ENCODE peak calls at places on chromosomes 7 and 10, in five cellular contexts. V is kidney, R is NT2/D1, O is HCT116, Y is H9. L is an unnamed sample.

GRCh38 chr7:45112648-45113047 is 1.2 kb upstream of the TBRG4 start:
- DNase-seq in V (no peak), R (no peak), O (no peak), Y (no peak), L (no peak)

GRCh38 chr7:115593111-115593510 is 437.5 kb downstream of the TFEC start:
- DNase-seq in V (no peak), R (no peak), O (no peak), Y (no peak), L (peak; percentile 24)

GRCh38 chr7:19026888-19027287 is 90.5 kb downstream of the TWIST1 start:
- DNase-seq in V (no peak), R (no peak), O (no peak), Y (no peak), L (peak; percentile 70)

GRCh38 chr7:31316876-31317275 is 23.6 kb downstream of the NEUROD6 start:
- DNase-seq in V (no peak), R (no peak), O (no peak), Y (no peak), L (no peak)

GRCh38 chr10:17527530-17528146 is 73.2 kb upstream of the ST8SIA6 start:
- DNase-seq in V (no peak), R (peak; percentile 43), O (no peak), Y (peak; percentile 31), L (peak; percentile 89)

GRCh38 chr10:45460235-45460878 is 86.3 kb downstream of the ALOX5 start:
- DNase-seq in V (no peak), R (no peak), O (no peak), Y (no peak), L (no peak)

GRCh38 chr10:123669901-123670300 is 3.7 kb downstream of the GPR26 start:
- DNase-seq in V (no peak), R (no peak), O (no peak), Y (no peak), L (peak; percentile 37)

GRCh38 chr10:35466170-35466569 is 129.9 kb downstream of the CCNY start:
- DNase-seq in V (no peak), R (no peak), O (no peak), Y (no peak), L (no peak)

GRCh38 chr7:124942405-124942804 is 12.8 kb upstream of the POT1 start:
- DNase-seq in V (no peak), R (no peak), O (no peak), Y (no peak), L (no peak)

GRCh38 chr7:130397056-130397455 is 16.8 kb downstream of the CPA1 start:
- DNase-seq in V (no peak), R (no peak), O (no peak), Y (no peak), L (no peak)

GRCh38 chr10:63611078-63611477 is 89.9 kb downstream of the REEP3 start:
- DNase-seq in V (no peak), R (no peak), O (no peak), Y (no peak), L (no peak)

GRCh38 chr10:121580276-121581116 is 17.7 kb downstream of the FGFR2 start:
- DNase-seq in V (no peak), R (peak; percentile 84), O (no peak), Y (peak; percentile 93), L (no peak)

DNA sequence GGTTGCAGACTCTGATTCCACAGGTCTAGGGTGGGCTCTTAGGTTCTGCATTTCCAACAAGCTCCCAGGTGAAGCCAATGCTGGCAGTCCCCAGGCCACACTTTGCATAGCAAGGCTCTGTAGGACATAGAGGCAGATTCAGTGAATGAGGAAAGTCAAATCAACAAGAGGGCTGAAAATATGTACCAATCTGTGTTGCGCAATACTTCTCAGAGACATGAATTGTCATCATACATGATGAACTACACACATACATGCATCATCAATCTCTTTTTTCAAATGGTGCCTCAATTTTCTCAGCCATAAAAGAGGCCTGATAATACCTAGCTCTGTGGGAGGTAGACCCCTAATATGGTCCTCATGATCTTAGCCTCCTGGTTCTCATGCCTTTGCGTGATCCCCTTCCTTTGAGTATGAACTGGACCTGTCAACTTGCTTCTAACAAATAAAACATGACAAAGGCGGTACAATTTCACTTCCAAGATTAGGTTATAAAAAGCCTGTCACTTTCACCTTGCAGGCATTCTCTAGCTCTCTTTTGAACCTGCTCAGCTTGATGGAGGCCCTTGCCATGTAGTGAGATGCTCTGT is 49.0 kb downstream of the PIK3CG start:
- DNase-seq in V (no peak), R (no peak), O (no peak), Y (no peak), L (no peak)
- H3K4me1 ChIP-seq in V (no peaks in the 10 kb centered on the region), R (no peaks in the 10 kb centered on the region), O (no peaks in the 10 kb centered on the region), Y (no peaks in the 10 kb centered on the region), L (peaks cover 4% of the 10 kb centered on the region)

DNA sequence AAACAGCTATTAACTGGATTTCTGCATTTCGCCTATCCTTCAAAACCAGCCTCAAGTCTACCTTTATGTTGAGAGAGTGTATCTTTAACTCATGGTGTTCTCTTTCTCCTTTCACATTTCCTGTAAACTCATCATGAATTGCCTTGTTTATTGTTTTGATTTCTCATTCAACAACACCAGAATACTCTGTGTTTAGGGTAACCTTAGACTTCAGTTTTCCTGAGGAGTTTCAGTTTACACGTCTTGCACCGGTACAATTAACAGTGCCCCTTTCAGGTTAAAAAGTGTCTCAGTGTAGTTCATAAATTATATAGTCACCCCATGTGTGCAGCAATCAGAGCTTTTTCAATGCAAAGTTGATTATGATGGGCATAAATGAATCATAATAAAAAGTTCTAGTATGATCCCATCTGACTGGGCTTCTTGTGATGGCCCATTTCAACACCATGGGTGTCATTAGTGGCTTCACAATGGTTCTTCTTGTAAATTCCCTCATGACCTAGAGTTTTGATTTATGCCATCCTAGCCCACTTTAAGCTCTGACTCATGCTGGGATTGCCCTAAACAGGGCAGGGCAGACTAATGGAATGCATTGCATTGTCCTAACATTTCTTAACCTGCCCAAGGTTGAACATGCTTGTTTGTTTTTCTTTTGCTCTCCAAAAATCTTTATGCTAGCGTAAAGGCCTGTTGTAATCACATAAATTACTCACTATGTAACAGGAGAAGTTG is 22.0 kb downstream of the ITGB8 start:
- DNase-seq in V (no peak), R (no peak), O (peak; percentile 82), Y (no peak), L (peak; percentile 47)
- H3K9ac ChIP-seq in V (no peak overlapping the region), R (no peak overlapping the region), O (peak overlapping the region; percentile 34), Y (no peak overlapping the region), L (peak overlapping the region; percentile 46)

DNA sequence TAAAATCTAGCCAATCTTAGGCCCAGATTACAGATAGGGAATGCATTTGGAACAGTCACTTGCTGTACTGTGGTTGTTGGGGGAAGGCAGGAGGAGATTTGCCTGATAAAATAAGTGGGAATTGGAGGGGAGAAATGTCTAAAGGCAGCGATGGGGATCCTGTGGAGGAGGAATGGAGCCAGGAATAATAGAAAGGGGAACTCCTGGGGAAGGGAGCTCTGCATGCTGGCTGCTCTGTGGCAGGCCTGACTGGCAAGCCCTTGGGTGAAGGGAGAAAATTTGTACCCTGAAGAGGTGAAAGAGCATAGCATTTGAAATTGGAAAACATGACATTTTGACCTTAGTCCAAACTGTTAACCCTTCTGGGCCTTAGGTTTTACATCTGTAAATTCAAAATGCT is 13.7 kb downstream of the MMP21 start:
- DNase-seq in V (no peak), R (no peak), O (no peak), Y (no peak), L (no peak)
- H3K9me3 ChIP-seq in V (no peaks in the 10 kb centered on the region), R (no peaks in the 10 kb centered on the region), O (no peaks in the 10 kb centered on the region), Y (no peaks in the 10 kb centered on the region), L (no peaks in the 10 kb centered on the region)

GRCh38 chr10:125448596-125448995 is 234.4 kb downstream of the TEX36 start:
- DNase-seq in V (no peak), R (peak; percentile 30), O (peak; percentile 62), Y (peak; percentile 79), L (no peak)

GRCh38 chr10:125450218-125450617 is 232.7 kb downstream of the TEX36 start:
- DNase-seq in V (no peak), R (no peak), O (no peak), Y (no peak), L (no peak)

GRCh38 chr10:125449571-125449970 is 233.4 kb downstream of the TEX36 start:
- DNase-seq in V (no peak), R (no peak), O (no peak), Y (no peak), L (no peak)

GRCh38 chr10:125455855-125456254 is 227.1 kb downstream of the TEX36 start:
- DNase-seq in V (no peak), R (no peak), O (no peak), Y (no peak), L (no peak)

DNA sequence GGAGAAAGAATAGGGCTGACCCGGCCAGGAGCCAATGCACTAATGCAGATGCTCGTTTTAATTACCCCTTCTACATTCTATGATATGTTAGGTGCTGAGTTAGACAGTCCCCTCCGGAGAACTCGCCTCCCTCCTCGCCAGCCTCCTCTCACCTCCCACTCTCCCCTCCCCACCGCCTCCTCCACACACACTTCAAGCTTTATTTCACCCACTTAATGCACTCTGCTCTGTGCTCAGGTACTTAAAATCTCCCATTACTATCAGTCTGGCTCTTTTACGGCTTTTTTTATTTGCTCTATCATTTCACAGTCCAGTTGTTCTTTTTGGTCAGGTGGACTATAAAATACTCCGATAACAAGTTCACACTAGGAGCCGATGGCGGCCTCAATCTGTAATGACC is 231.6 kb downstream of the TEX36 start:
- DNase-seq in V (no peak), R (no peak), O (no peak), Y (no peak), L (no peak)
- H3K4me1 ChIP-seq in V (no peaks in the 10 kb centered on the region), R (no peaks in the 10 kb centered on the region), O (no peaks in the 10 kb centered on the region), Y (no peaks in the 10 kb centered on the region), L (no peaks in the 10 kb centered on the region)

GRCh38 chr7:1989049-1989860 is 243.5 kb downstream of the MAD1L1 start:
- DNase-seq in V (peak; percentile 66), R (no peak), O (no peak), Y (no peak), L (no peak)
- H3K9ac ChIP-seq in V (no peak overlapping the region), R (no peak overlapping the region), O (no peak overlapping the region), Y (no peak overlapping the region), L (no peak overlapping the region)

GRCh38 chr7:32518534-32519140 is 23.3 kb downstream of the AVL9 start:
- DNase-seq in V (no peak), R (peak; percentile 65), O (peak; percentile 74), Y (no peak), L (no peak)
- H3K9me3 ChIP-seq in V (no peaks in the 10 kb centered on the region), R (peaks cover 94% of the 10 kb centered on the region), O (peaks cover 16% of the 10 kb centered on the region), Y (peaks cover 30% of the 10 kb centered on the region), L (peaks cover 9% of the 10 kb centered on the region)

L was measured in adipocyte.